ENCODE peak calls at places on chromosomes 16 and 17, in seven cellular contexts. One of them, this sample, is unnamed. For H3K4me1, the result is how much of the 10 kb centered on the place peaks cover.

GRCh38 chr16:68605746-68606145 is 39.4 kb upstream of the CDH3 start:
- DNase-seq in stomach: no peak
- DNase-seq in neural progenitor cell: no peak
- DNase-seq in testis: no peak
- DNase-seq in OCI-LY7: no peak
- DNase-seq in CD8-positive, alpha-beta T cell: no peak
- DNase-seq in left ventricle myocardium inferior: no peak
- DNase-seq in this sample: peak

GRCh38 chr16:8920676-8921625 is 38.8 kb downstream of the LITAFD start:
- DNase-seq in OCI-LY7: no peak
- DNase-seq in CD8-positive, alpha-beta T cell: no peak
- DNase-seq in neural progenitor cell: no peak
- DNase-seq in testis: no peak
- DNase-seq in stomach: no peak
- DNase-seq in left ventricle myocardium inferior: no peak
- DNase-seq in this sample: no peak

GRCh38 chr17:77445030-77445907 is 304.5 kb downstream of the SEC14L1 start:
- DNase-seq in stomach: peak
- DNase-seq in neural progenitor cell: no peak
- DNase-seq in CD8-positive, alpha-beta T cell: peak
- DNase-seq in testis: no peak
- DNase-seq in OCI-LY7: peak
- DNase-seq in left ventricle myocardium inferior: no peak
- DNase-seq in this sample: no peak

GRCh38 chr17:48299760-48300159 is 130.3 kb downstream of the SKAP1 start:
- DNase-seq in neural progenitor cell: no peak
- DNase-seq in stomach: no peak
- DNase-seq in testis: no peak
- DNase-seq in CD8-positive, alpha-beta T cell: no peak
- DNase-seq in OCI-LY7: no peak
- DNase-seq in left ventricle myocardium inferior: no peak
- DNase-seq in this sample: no peak

GRCh38 chr16:10668322-10669045 is 26.2 kb downstream of the TEKT5 start:
- DNase-seq in neural progenitor cell: peak
- DNase-seq in left ventricle myocardium inferior: no peak
- DNase-seq in CD8-positive, alpha-beta T cell: no peak
- DNase-seq in stomach: peak
- DNase-seq in OCI-LY7: peak
- DNase-seq in testis: no peak
- DNase-seq in this sample: no peak

GRCh38 chr16:86382774-86383407 is 127.4 kb upstream of the FOXF1 start:
- DNase-seq in CD8-positive, alpha-beta T cell: no peak
- DNase-seq in neural progenitor cell: no peak
- DNase-seq in left ventricle myocardium inferior: no peak
- DNase-seq in OCI-LY7: no peak
- DNase-seq in testis: no peak
- DNase-seq in stomach: no peak
- DNase-seq in this sample: no peak

GRCh38 chr17:64384253-64385186 is 6.1 kb downstream of the PECAM1 start:
- DNase-seq in testis: no peak
- DNase-seq in stomach: peak
- DNase-seq in OCI-LY7: no peak
- DNase-seq in CD8-positive, alpha-beta T cell: peak
- DNase-seq in left ventricle myocardium inferior: no peak
- DNase-seq in neural progenitor cell: no peak
- DNase-seq in this sample: no peak

GRCh38 chr16:27287887-27288286 is 19.3 kb upstream of the NSMCE1 start:
- DNase-seq in testis: no peak
- DNase-seq in stomach: no peak
- DNase-seq in OCI-LY7: no peak
- DNase-seq in CD8-positive, alpha-beta T cell: no peak
- DNase-seq in left ventricle myocardium inferior: no peak
- DNase-seq in neural progenitor cell: no peak
- DNase-seq in this sample: no peak

GRCh38 chr16:30922960-30923535 is 324 bp upstream of the FBXL19 start:
- DNase-seq in OCI-LY7: peak
- DNase-seq in left ventricle myocardium inferior: peak
- DNase-seq in neural progenitor cell: peak
- DNase-seq in testis: peak
- DNase-seq in CD8-positive, alpha-beta T cell: peak
- DNase-seq in stomach: peak
- DNase-seq in this sample: peak

GRCh38 chr17:9230346-9230745 is 209.0 kb downstream of the NTN1 start:
- DNase-seq in neural progenitor cell: no peak
- DNase-seq in left ventricle myocardium inferior: no peak
- DNase-seq in stomach: no peak
- DNase-seq in testis: no peak
- DNase-seq in OCI-LY7: no peak
- DNase-seq in CD8-positive, alpha-beta T cell: no peak
- DNase-seq in this sample: no peak

DNA sequence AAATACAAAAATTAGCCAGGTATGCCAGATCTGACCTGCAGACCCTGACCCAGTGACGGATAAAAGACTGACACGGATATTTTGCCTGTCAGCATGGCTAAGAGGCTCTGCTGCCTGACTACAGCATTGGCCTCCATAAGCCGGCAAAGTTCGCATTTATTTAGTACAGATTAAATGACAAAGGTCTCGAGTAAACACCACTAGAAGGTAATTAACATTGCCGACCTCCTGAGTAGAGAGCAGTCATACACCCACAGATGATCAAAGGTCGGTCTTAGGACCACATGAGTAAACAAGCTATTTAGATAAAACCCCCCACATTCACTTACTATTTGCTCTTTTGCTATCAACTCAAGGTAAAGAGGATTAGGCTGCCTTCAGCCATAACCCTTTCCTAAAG is 55.7 kb downstream of the KNOP1 start:
- DNase-seq in neural progenitor cell: no peak
- DNase-seq in stomach: no peak
- DNase-seq in testis: no peak
- DNase-seq in OCI-LY7: no peak
- DNase-seq in CD8-positive, alpha-beta T cell: no peak
- DNase-seq in left ventricle myocardium inferior: no peak
- DNase-seq in this sample: no peak
- H3K4me1 ChIP-seq in neural progenitor cell: under half
- H3K4me1 ChIP-seq in stomach: under half
- H3K4me1 ChIP-seq in testis: under half
- H3K4me1 ChIP-seq in OCI-LY7: under half
- H3K4me1 ChIP-seq in CD8-positive, alpha-beta T cell: under half
- H3K4me1 ChIP-seq in left ventricle myocardium inferior: under half
- H3K4me1 ChIP-seq in this sample: under half

GRCh38 chr16:88941933-88942909 is 34.8 kb downstream of the CBFA2T3 start:
- DNase-seq in OCI-LY7: peak
- DNase-seq in stomach: peak
- DNase-seq in left ventricle myocardium inferior: peak
- DNase-seq in CD8-positive, alpha-beta T cell: peak
- DNase-seq in neural progenitor cell: peak
- DNase-seq in testis: peak
- DNase-seq in this sample: no peak
- TF ChIP-seq CTCF in OCI-LY7: peak
- TF ChIP-seq CTCF in stomach: peak
- TF ChIP-seq CTCF in left ventricle myocardium inferior: peak
- TF ChIP-seq CTCF in CD8-positive, alpha-beta T cell: peak
- TF ChIP-seq CTCF in neural progenitor cell: peak
- TF ChIP-seq CTCF in testis: peak
- TF ChIP-seq CTCF in this sample: peak

GRCh38 chr17:70987867-70988340 is 818.6 kb downstream of the KCNJ2 start:
- DNase-seq in stomach: no peak
- DNase-seq in testis: no peak
- DNase-seq in CD8-positive, alpha-beta T cell: no peak
- DNase-seq in neural progenitor cell: peak
- DNase-seq in left ventricle myocardium inferior: no peak
- DNase-seq in OCI-LY7: no peak
- DNase-seq in this sample: no peak
- H3K4me1 ChIP-seq in stomach: under half
- H3K4me1 ChIP-seq in testis: under half
- H3K4me1 ChIP-seq in CD8-positive, alpha-beta T cell: under half
- H3K4me1 ChIP-seq in neural progenitor cell: under half
- H3K4me1 ChIP-seq in left ventricle myocardium inferior: under half
- H3K4me1 ChIP-seq in OCI-LY7: under half
- H3K4me1 ChIP-seq in this sample: under half

GRCh38 chr17:68709461-68709860 is 108.3 kb upstream of the FAM20A start:
- DNase-seq in testis: no peak
- DNase-seq in stomach: no peak
- DNase-seq in neural progenitor cell: no peak
- DNase-seq in left ventricle myocardium inferior: no peak
- DNase-seq in OCI-LY7: no peak
- DNase-seq in CD8-positive, alpha-beta T cell: no peak
- DNase-seq in this sample: no peak
- TF ChIP-seq CTCF in testis: no peak
- TF ChIP-seq CTCF in stomach: no peak
- TF ChIP-seq CTCF in neural progenitor cell: no peak
- TF ChIP-seq CTCF in left ventricle myocardium inferior: no peak
- TF ChIP-seq CTCF in OCI-LY7: no peak
- TF ChIP-seq CTCF in CD8-positive, alpha-beta T cell: no peak
- TF ChIP-seq CTCF in this sample: no peak

DNA sequence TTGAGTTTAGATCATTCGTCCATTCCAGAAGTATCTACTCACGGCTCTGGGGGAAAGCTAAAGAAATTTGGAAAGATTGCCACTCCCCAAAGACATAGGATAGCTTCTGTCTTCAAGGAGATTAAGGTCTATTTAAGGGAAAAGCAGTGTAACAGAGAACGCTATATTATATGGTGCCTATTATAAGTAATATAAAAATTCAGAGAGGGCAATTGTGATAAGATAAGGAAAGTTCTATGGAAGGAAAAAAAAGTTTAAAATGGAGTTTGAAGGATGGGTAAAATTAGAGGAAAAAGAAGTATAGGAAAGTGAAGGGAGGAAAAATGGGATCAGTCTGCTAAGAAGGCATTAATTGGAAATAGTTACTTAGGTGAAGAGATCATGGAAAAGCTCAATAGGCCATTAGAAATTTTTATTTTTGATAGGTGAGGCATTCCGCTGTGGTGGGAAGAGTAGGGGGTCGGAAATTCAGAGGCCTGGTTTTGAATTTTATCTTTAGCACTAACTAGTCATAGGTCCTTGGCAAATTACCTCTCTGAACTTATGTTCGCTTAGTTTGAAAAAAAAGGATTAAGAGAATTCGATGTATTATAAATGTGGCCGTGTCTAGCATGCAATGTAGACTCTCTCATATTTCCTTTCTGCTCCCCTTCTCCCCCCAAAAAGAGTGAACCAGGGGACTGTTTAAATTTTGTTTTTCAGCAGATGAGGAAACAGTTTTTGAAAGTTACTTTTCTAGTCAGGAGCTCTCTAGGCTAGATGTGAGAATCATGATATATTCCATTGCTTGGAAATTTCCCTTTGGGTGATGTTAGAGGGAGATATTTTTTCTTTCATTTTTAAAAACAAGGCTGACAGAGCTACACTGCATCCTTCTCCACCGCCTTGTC is 882 bp upstream of the CDC27 start:
- DNase-seq in stomach: no peak
- DNase-seq in neural progenitor cell: no peak
- DNase-seq in OCI-LY7: no peak
- DNase-seq in left ventricle myocardium inferior: no peak
- DNase-seq in CD8-positive, alpha-beta T cell: no peak
- DNase-seq in testis: no peak
- DNase-seq in this sample: no peak
- H3K4me1 ChIP-seq in stomach: under half
- H3K4me1 ChIP-seq in neural progenitor cell: under half
- H3K4me1 ChIP-seq in OCI-LY7: half or more
- H3K4me1 ChIP-seq in left ventricle myocardium inferior: under half
- H3K4me1 ChIP-seq in CD8-positive, alpha-beta T cell: under half
- H3K4me1 ChIP-seq in testis: under half
- H3K4me1 ChIP-seq in this sample: under half

GRCh38 chr16:85162478-85163277 is 50.4 kb upstream of the CIBAR2 start:
- DNase-seq in left ventricle myocardium inferior: peak
- DNase-seq in testis: peak
- DNase-seq in CD8-positive, alpha-beta T cell: peak
- DNase-seq in OCI-LY7: no peak
- DNase-seq in neural progenitor cell: no peak
- DNase-seq in stomach: no peak
- DNase-seq in this sample: no peak
- TF ChIP-seq CTCF in left ventricle myocardium inferior: no peak
- TF ChIP-seq CTCF in testis: no peak
- TF ChIP-seq CTCF in CD8-positive, alpha-beta T cell: no peak
- TF ChIP-seq CTCF in OCI-LY7: no peak
- TF ChIP-seq CTCF in neural progenitor cell: no peak
- TF ChIP-seq CTCF in stomach: no peak
- TF ChIP-seq CTCF in this sample: no peak

DNA sequence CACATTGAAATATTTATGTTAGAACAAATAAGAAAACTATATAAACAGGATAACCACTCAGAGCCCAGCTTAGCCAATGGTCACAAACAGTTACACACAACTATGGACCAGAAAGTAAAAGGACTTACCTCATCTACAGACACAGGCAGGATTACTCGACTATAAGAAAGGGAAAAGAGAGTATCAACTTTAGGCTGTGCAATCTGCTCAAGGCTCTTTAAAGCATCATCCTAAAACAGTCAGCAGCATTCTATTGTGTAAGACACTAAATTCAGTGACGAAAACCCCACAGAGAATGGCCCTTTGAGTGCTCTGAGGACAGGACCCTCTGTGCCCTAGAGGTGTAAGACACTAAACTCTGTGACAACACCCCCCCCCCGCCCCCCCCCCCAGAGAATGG is 4.2 kb downstream of the PITPNA start:
- DNase-seq in stomach: no peak
- DNase-seq in testis: no peak
- DNase-seq in OCI-LY7: no peak
- DNase-seq in neural progenitor cell: no peak
- DNase-seq in CD8-positive, alpha-beta T cell: no peak
- DNase-seq in left ventricle myocardium inferior: no peak
- DNase-seq in this sample: no peak
- H3K4me1 ChIP-seq in stomach: half or more
- H3K4me1 ChIP-seq in testis: under half
- H3K4me1 ChIP-seq in OCI-LY7: under half
- H3K4me1 ChIP-seq in neural progenitor cell: under half
- H3K4me1 ChIP-seq in CD8-positive, alpha-beta T cell: under half
- H3K4me1 ChIP-seq in left ventricle myocardium inferior: half or more
- H3K4me1 ChIP-seq in this sample: under half

This sample was measured in foreskin keratinocyte.